ENCODE peak calls at places on chromosomes 6 and 20, in five cellular contexts. E is caudate nucleus; Q is nephron progenitor cell; B is foreskin keratinocyte; D is CD4-positive, alpha-beta T cell. F is an unnamed sample.

GRCh38 chr20:4026093-4026601 is 10.8 kb upstream of the RNF24 start:
- DNase-seq in E (no peak), B (peak; percentile 72), Q (no peak), D (no peak), F (peak; percentile 16)

GRCh38 chr6:84773431-84774173 is 9.2 kb upstream of the TBX18 start:
- DNase-seq in E (no peak), D (no peak), Q (peak; percentile 55), B (no peak), F (peak; percentile 72)

GRCh38 chr6:148193063-148193680 is 149.5 kb upstream of the SASH1 start:
- DNase-seq in B (peak; percentile 87), D (no peak), Q (no peak), E (no peak), F (no peak)

GRCh38 chr6:100376103-100376502 is 88.6 kb downstream of the SIM1 start:
- DNase-seq in B (no peak), D (no peak), Q (no peak), E (no peak), F (peak; percentile 17)

GRCh38 chr6:39865011-39865888 is 69.0 kb downstream of the MOCS1 start:
- DNase-seq in D (peak; percentile 19), E (peak; percentile 6), Q (peak; percentile 68), B (no peak), F (no peak)

GRCh38 chr6:166683477-166683876 is 56.4 kb upstream of the RPS6KA2 start:
- DNase-seq in B (no peak), E (no peak), Q (no peak), D (no peak), F (no peak)

GRCh38 chr6:16413399-16413798 is 175.0 kb downstream of the GMPR start:
- DNase-seq in E (no peak), Q (no peak), B (no peak), D (no peak), F (no peak)

GRCh38 chr20:34195355-34195754 is 45.9 kb upstream of the ASIP start:
- DNase-seq in Q (no peak), D (no peak), B (no peak), E (no peak), F (no peak)

GRCh38 chr6:25456249-25456648 is 177.1 kb downstream of the CARMIL1 start:
- DNase-seq in Q (no peak), D (no peak), E (no peak), B (no peak), F (no peak)

GRCh38 chr20:63295846-63296245 is 2.9 kb downstream of the COL20A1 start:
- DNase-seq in Q (no peak), B (no peak), D (no peak), E (peak; percentile 28), F (no peak)

GRCh38 chr6:137768935-137769334 is 98.1 kb upstream of the TNFAIP3 start:
- DNase-seq in Q (no peak), D (no peak), B (no peak), E (no peak), F (no peak)

GRCh38 chr6:148086843-148087242 is 255.8 kb upstream of the SASH1 start:
- DNase-seq in D (no peak), B (no peak), E (no peak), Q (no peak), F (no peak)

GRCh38 chr6:161476711-161477110 is 202.8 kb upstream of the AGPAT4 start:
- DNase-seq in Q (no peak), E (no peak), B (no peak), D (no peak), F (no peak)

F was measured in SHP77 treated with DMSO at 0.1 percent for 48 hours.